ENCODE peak calls at places on chromosomes 1 and 21, in ten cellular contexts. F is GM12865; Y is heart left ventricle; K is A549; V is activated T-cell treated with anti-CD3 and anti-CD28 coated beads, Interleukin-2, amount 50 U/mL, for 72 hours; Q is transverse colon; B is activated naive CD4-positive, alpha-beta T cell treated with anti-CD3 and anti-CD28 coated beads, Interleukin-2, amount 50 U/mL, for 16 hours; G is NCI-H345; S is aorta; U is ascending aorta. E is an unnamed sample.

GRCh38 chr1:94675373-94675772 is 133.8 kb upstream of the F3 start:
- DNase-seq in F (no peak), Y (no peak), K (no peak), V (no peak), Q (no peak), B (no peak), G (no peak), S (no peak), U (no peak), E (no peak)

GRCh38 chr1:234915923-234916675 is 212.5 kb downstream of the TOMM20 start:
- DNase-seq in F (no peak), Y (no peak), K (no peak), V (no peak), Q (no peak), B (no peak), G (peak), S (peak), U (no peak), E (peak)

GRCh38 chr1:1797731-1798341 is 19.6 kb upstream of the NADK start:
- DNase-seq in F (peak), Y (no peak), K (no peak), V (no peak), Q (no peak), B (no peak), G (no peak), S (peak), U (no peak), E (no peak)

GRCh38 chr1:228860911-228861829 is 125.9 kb downstream of the RHOU start:
- DNase-seq in F (peak), Y (no peak), K (peak), V (peak), Q (peak), B (no peak), G (no peak), S (no peak), U (no peak), E (no peak)

GRCh38 chr1:228873714-228874113 is 138.4 kb downstream of the RHOU start:
- DNase-seq in F (no peak), Y (no peak), K (no peak), V (no peak), Q (no peak), B (no peak), G (no peak), S (no peak), U (no peak), E (no peak)

GRCh38 chr21:43639470-43640178 is 19.7 kb downstream of the HSF2BP start:
- DNase-seq in F (no peak), Y (no peak), K (no peak), V (no peak), Q (no peak), B (no peak), G (no peak), S (no peak), U (no peak), E (no peak)

GRCh38 chr1:47996406-47997226 is 569 bp downstream of the TRABD2B start:
- DNase-seq in F (no peak), Y (peak), K (peak), V (no peak), Q (no peak), B (no peak), G (no peak), S (peak), U (no peak), E (no peak)

GRCh38 chr1:49197081-49197480 is 420.4 kb upstream of the BEND5 start:
- DNase-seq in F (no peak), Y (no peak), K (no peak), V (no peak), Q (no peak), B (no peak), G (no peak), S (no peak), U (no peak), E (no peak)

GRCh38 chr1:32094721-32095521 is 12.9 kb upstream of the KPNA6 start:
- DNase-seq in F (no peak), Y (no peak), K (no peak), V (no peak), Q (peak), B (no peak), G (no peak), S (peak), U (no peak), E (no peak)

E was measured in activated effector memory CD4-positive, alpha-beta T cell treated with anti-CD3 and anti-CD28 coated beads, Interleukin-2, amount 50 U/mL, for 16 hours.